ENCODE peak calls at places on chromosome 10, in four cellular contexts. B is cardiac fibroblast, P is GM12865, A is IMR-90. V is an unnamed sample.

GRCh38 chr10:84264611-84265141 is 19.8 kb downstream of the RGR start:
- DNase-seq in A (peak), P (peak), B (peak), V (peak)

GRCh38 chr10:100502926-100503480 is 16.7 kb downstream of the SEC31B start:
- DNase-seq in A (no peak), B (no peak), P (no peak), V (no peak)

GRCh38 chr10:33237736-33238624 is 96.5 kb downstream of the NRP1 start:
- DNase-seq in B (peak), A (peak), P (no peak), V (peak)

GRCh38 chr10:110387983-110388681 is 83.4 kb upstream of the SMNDC1 start:
- DNase-seq in A (no peak), B (peak), P (peak), V (no peak)

GRCh38 chr10:5890519-5890878 is 456 bp downstream of the FBH1 start:
- DNase-seq in B (no peak), A (no peak), P (peak), V (no peak)

GRCh38 chr10:84205049-84205852 is 10.9 kb downstream of the CDHR1 start:
- DNase-seq in P (peak), A (peak), B (peak), V (no peak)

GRCh38 chr10:115355162-115355760 is 262.1 kb downstream of the ATRNL1 start:
- DNase-seq in A (peak), P (peak), B (peak), V (peak)

GRCh38 chr10:94626476-94626875 is 57.1 kb upstream of the CYP2C18 start:
- DNase-seq in P (no peak), A (no peak), B (no peak), V (no peak)

GRCh38 chr10:69088801-69089501 is 1.0 kb downstream of the SRGN start:
- DNase-seq in P (peak), A (peak), B (peak), V (no peak)

GRCh38 chr10:30431435-30431911 is 2.5 kb upstream of the MAP3K8 start:
- DNase-seq in A (no peak), P (peak), B (peak), V (no peak)

GRCh38 chr10:30098624-30099023 is 39.2 kb upstream of the JCAD start:
- DNase-seq in A (peak), B (peak), P (no peak), V (peak)

GRCh38 chr10:46518028-46518725 is 38.3 kb downstream of the GPRIN2 start:
- DNase-seq in A (no peak), B (no peak), P (no peak), V (no peak)

GRCh38 chr10:132802694-132803320 is 16.9 kb upstream of the NKX6-2 start:
- DNase-seq in P (no peak), B (no peak), A (no peak), V (no peak)

GRCh38 chr10:121088524-121088923 is 237.4 kb downstream of the WDR11 start:
- DNase-seq in B (no peak), A (no peak), P (no peak), V (no peak)

GRCh38 chr10:77926566-77927342 is at the start of gene DLG5:
- DNase-seq in A (peak), P (peak), B (peak), V (no peak)

GRCh38 chr10:6491841-6492609 is 88.1 kb downstream of the PRKCQ start:
- DNase-seq in B (no peak), P (no peak), A (no peak), V (no peak)

GRCh38 chr10:8438603-8439002 is 384.1 kb downstream of the GATA3 start:
- DNase-seq in B (no peak), A (no peak), P (no peak), V (no peak)

GRCh38 chr10:125017547-125018298 is 75.8 kb downstream of the ZRANB1 start:
- DNase-seq in A (no peak), P (no peak), B (no peak), V (no peak)

GRCh38 chr10:51386248-51386885 is 312.1 kb downstream of the PRKG1 start:
- DNase-seq in P (no peak), A (peak), B (peak), V (no peak)

GRCh38 chr10:5856701-5857004 is 33.0 kb downstream of the ANKRD16 start:
- DNase-seq in B (no peak), A (no peak), P (no peak), V (no peak)

GRCh38 chr10:1363466-1364121 is 307.4 kb downstream of the WDR37 start:
- DNase-seq in B (no peak), A (no peak), P (no peak), V (no peak)

GRCh38 chr10:43809211-43809930 is 160.7 kb upstream of the ZNF32 start:
- DNase-seq in B (peak), A (peak), P (no peak), V (peak)

GRCh38 chr10:129491123-129491734 is 24.2 kb downstream of the MGMT start:
- DNase-seq in B (peak), P (no peak), A (peak), V (no peak)

GRCh38 chr10:84540617-84541288 is 212.4 kb downstream of the CCSER2 start:
- DNase-seq in A (peak), P (peak), B (peak), V (peak)

GRCh38 chr10:87579563-87579962 is 74.9 kb downstream of the MINPP1 start:
- DNase-seq in P (no peak), A (peak), B (peak), V (no peak)

GRCh38 chr10:124378271-124378670 is 40.5 kb downstream of the OAT start:
- DNase-seq in P (no peak), A (no peak), B (no peak), V (no peak)

GRCh38 chr10:27341001-27341400 is 100.4 kb upstream of the ACBD5 start:
- DNase-seq in B (no peak), P (no peak), A (no peak), V (no peak)

GRCh38 chr10:53153831-53154230 is 381.2 kb upstream of the MBL2 start:
- DNase-seq in B (no peak), P (no peak), A (no peak), V (no peak)

GRCh38 chr10:76336213-76336963 is 905.0 kb downstream of the LRMDA start:
- DNase-seq in A (no peak), B (peak), P (no peak), V (no peak)

GRCh38 chr10:13977861-13978843 is 352.6 kb downstream of the FRMD4A start:
- DNase-seq in A (peak), B (peak), P (no peak), V (peak)

GRCh38 chr10:79098596-79099015 is 29.8 kb downstream of the ZMIZ1 start:
- DNase-seq in A (peak), B (no peak), P (peak), V (no peak)
- H3K4me3 ChIP-seq in A (no peak), B (no peak), P (no peak), V (no peak)

DNA sequence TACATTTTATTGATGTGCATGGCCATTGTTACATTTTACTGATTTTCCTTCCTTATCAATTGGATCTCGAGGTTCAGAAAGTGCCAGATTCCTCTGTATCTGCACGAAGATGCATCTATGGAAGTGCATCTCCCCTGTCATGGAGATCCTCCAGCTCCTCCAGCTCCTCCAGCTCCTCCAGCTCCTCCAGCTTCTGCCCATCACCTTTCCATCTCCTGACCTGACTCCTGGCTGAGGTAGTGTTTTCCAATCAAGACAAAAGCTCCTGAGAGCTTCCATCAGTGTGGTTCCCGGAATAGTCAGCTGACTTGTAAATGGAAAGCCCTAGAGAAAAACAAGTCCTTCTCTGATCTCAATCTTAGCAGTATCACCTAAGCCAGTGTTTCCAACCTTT is 90.8 kb upstream of the KLF6 start:
- DNase-seq in B (no peak), P (no peak), A (no peak), V (no peak)
- H3K4me3 ChIP-seq in B (no peak), P (peak), A (no peak), V (no peak)

GRCh38 chr10:71963351-71963755 is 842 bp upstream of the CHST3 start:
- DNase-seq in P (no peak), A (no peak), B (peak), V (no peak)

GRCh38 chr10:71965623-71966022 is 1.4 kb downstream of the CHST3 start:
- DNase-seq in A (no peak), P (no peak), B (no peak), V (no peak)

GRCh38 chr10:71966046-71967004 is 2.1 kb downstream of the CHST3 start:
- DNase-seq in B (peak), P (no peak), A (peak), V (no peak)

GRCh38 chr10:71963756-71964668 is at the start of gene CHST3:
- DNase-seq in A (peak), B (peak), P (peak), V (no peak)

DNA sequence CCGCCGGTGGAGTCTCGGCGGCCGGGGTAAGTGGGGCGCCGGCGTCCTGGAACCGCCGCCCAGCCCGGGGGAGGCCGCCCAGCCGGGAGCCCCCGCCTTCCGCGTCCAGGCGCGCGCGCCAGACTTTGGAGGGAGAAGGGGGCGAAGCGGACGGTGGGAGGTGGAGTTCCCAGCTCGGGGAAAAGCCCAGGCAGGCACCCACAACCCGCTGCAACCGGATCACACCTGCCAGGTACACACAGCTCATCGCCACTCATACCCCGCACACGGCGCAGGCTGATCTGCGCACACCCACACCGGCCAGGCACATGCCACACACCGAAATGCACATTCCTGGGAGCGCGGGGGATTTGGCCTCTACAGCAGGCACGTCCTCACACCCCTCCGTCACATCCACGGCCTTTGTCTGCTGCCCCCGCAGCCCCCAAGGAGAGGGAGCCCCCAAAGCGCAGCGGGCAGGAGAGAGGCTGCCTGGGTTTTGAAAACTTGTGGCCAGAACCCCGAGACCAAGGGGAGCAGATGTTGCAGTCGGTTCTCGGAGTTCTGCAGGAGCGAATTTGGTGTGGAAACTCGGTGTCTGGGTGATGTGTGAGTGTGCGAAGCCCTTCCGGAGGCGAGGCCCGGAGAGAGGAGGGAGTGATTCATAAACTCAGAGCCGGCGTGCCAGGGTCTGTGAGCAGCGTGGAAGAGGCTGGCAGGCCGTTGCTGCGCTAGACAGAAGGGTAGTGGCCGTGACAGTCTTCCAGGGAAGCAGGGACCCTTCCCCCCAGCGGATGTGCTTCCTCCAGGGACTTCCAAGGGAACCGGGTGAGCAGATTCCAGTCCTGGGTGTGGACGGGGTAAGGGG is 697 bp downstream of the CHST3 start:
- DNase-seq in P (no peak), B (peak), A (peak), V (no peak)
- H3K4me3 ChIP-seq in P (no peak), B (peak), A (peak), V (peak)

DNA sequence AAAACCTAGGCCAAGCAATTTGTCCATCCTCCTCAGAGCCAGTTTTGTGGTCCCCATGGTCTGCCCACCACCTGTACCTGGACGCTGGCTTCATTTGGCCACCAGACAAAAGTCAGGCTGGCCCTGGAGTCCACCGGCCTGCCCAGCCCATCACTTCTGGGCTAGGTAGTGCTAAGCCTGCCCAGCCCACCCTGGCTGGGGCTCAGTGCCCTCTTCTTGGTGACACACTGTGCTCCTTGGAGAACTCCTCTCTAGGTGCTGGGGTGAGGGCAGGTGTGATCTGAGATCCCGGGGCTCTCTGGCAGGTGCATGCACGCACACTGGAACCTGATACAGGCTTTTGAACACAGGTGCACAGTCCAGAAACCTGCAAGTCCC is 1.1 kb downstream of the AIFM2 start:
- DNase-seq in A (no peak), B (no peak), P (no peak), V (no peak)
- H3K4me3 ChIP-seq in A (no peak), B (peak), P (peak), V (no peak)

DNA sequence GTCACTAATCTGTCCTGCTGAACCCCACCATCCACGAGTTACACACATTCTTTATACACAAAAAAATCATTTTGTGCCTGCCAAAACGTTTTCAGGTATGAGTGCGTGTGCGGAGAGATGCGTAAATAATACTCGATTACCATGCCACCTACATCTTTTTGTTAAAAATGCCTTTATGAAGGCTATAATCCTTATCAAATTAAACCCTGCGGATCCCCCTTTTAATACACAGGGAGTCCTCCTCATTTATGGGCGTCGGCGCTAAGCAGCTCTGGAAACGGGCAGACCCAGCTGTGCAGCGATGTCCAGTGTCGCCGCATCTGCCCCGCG is 130.2 kb downstream of the SPAG6 start:
- DNase-seq in B (no peak), P (no peak), A (no peak), V (no peak)
- H3K4me3 ChIP-seq in B (peak), P (peak), A (peak), V (peak)

GRCh38 chr10:89303161-89303560 is 1.3 kb downstream of the IFIT2 start:
- DNase-seq in P (no peak), B (no peak), A (no peak), V (no peak)
- H3K4me3 ChIP-seq in P (peak), B (no peak), A (no peak), V (peak)